ENCODE peak calls at places on chromosomes 4 and X, in five cellular contexts. One of them, this sample, is unnamed.

GRCh38 chrX:44474410-44474809 is 68.2 kb downstream of the FUNDC1 start:
- DNase-seq in upper lobe of left lung: no peak
- DNase-seq in right lobe of liver: peak
- DNase-seq in ovary: no peak
- DNase-seq in body of pancreas: no peak
- DNase-seq in this sample: no peak

GRCh38 chr4:105369988-105370387 is 103.9 kb downstream of the PPA2 start:
- DNase-seq in right lobe of liver: no peak
- DNase-seq in body of pancreas: no peak
- DNase-seq in upper lobe of left lung: no peak
- DNase-seq in ovary: no peak
- DNase-seq in this sample: no peak

GRCh38 chr4:176380352-176381157 is 60.8 kb downstream of the SPCS3 start:
- DNase-seq in upper lobe of left lung: no peak
- DNase-seq in body of pancreas: no peak
- DNase-seq in ovary: no peak
- DNase-seq in right lobe of liver: no peak
- DNase-seq in this sample: no peak

GRCh38 chr4:7192252-7193039 is at the start of gene SORCS2:
- DNase-seq in upper lobe of left lung: peak
- DNase-seq in ovary: peak
- DNase-seq in right lobe of liver: peak
- DNase-seq in body of pancreas: peak
- DNase-seq in this sample: no peak

GRCh38 chrX:23694606-23695005 is 27.3 kb downstream of the PRDX4 start:
- DNase-seq in body of pancreas: peak
- DNase-seq in right lobe of liver: peak
- DNase-seq in ovary: peak
- DNase-seq in upper lobe of left lung: peak
- DNase-seq in this sample: no peak

GRCh38 chr4:119490335-119490734 is 138.3 kb downstream of the PDE5A start:
- DNase-seq in body of pancreas: no peak
- DNase-seq in upper lobe of left lung: no peak
- DNase-seq in ovary: no peak
- DNase-seq in right lobe of liver: no peak
- DNase-seq in this sample: no peak

GRCh38 chrX:133985164-133986007 is at the start of gene GPC3:
- DNase-seq in ovary: peak
- DNase-seq in body of pancreas: peak
- DNase-seq in right lobe of liver: peak
- DNase-seq in upper lobe of left lung: no peak
- DNase-seq in this sample: no peak

GRCh38 chr4:184968784-184969201 is 49.5 kb upstream of the HELT start:
- DNase-seq in body of pancreas: peak
- DNase-seq in right lobe of liver: peak
- DNase-seq in ovary: no peak
- DNase-seq in upper lobe of left lung: peak
- DNase-seq in this sample: no peak

GRCh38 chr4:110198472-110199419 is at the start of gene ELOVL6:
- DNase-seq in ovary: peak
- DNase-seq in right lobe of liver: peak
- DNase-seq in body of pancreas: peak
- DNase-seq in upper lobe of left lung: peak
- DNase-seq in this sample: no peak

GRCh38 chrX:10633722-10634121 is 13.3 kb upstream of the MID1 start:
- DNase-seq in body of pancreas: peak
- DNase-seq in ovary: peak
- DNase-seq in right lobe of liver: no peak
- DNase-seq in upper lobe of left lung: peak
- DNase-seq in this sample: no peak

GRCh38 chr4:17769406-17770174 is 11.8 kb downstream of the FAM184B start:
- DNase-seq in upper lobe of left lung: peak
- DNase-seq in ovary: no peak
- DNase-seq in body of pancreas: no peak
- DNase-seq in right lobe of liver: no peak
- DNase-seq in this sample: no peak

GRCh38 chrX:54048413-54048812 is 4.1 kb upstream of the PHF8 start:
- DNase-seq in upper lobe of left lung: no peak
- DNase-seq in body of pancreas: no peak
- DNase-seq in right lobe of liver: no peak
- DNase-seq in ovary: no peak
- DNase-seq in this sample: no peak

GRCh38 chr4:6694177-6694901 is 661 bp downstream of the S100P start:
- DNase-seq in upper lobe of left lung: no peak
- DNase-seq in ovary: no peak
- DNase-seq in right lobe of liver: no peak
- DNase-seq in body of pancreas: no peak
- DNase-seq in this sample: no peak

GRCh38 chrX:135477576-135477975 is 42.9 kb upstream of the INTS6L start:
- DNase-seq in right lobe of liver: peak
- DNase-seq in upper lobe of left lung: peak
- DNase-seq in ovary: peak
- DNase-seq in body of pancreas: peak
- DNase-seq in this sample: no peak

GRCh38 chr4:124318292-124318691 is 394.2 kb downstream of the ANKRD50 start:
- DNase-seq in body of pancreas: no peak
- DNase-seq in right lobe of liver: no peak
- DNase-seq in upper lobe of left lung: no peak
- DNase-seq in ovary: no peak
- DNase-seq in this sample: no peak

GRCh38 chrX:55088795-55089489 is at the start of gene PAGE2:
- DNase-seq in ovary: no peak
- DNase-seq in body of pancreas: no peak
- DNase-seq in right lobe of liver: no peak
- DNase-seq in upper lobe of left lung: no peak
- DNase-seq in this sample: no peak

GRCh38 chrX:75113664-75114063 is 42.4 kb downstream of the ABCB7 start:
- DNase-seq in body of pancreas: no peak
- DNase-seq in ovary: no peak
- DNase-seq in right lobe of liver: no peak
- DNase-seq in upper lobe of left lung: no peak
- DNase-seq in this sample: no peak

GRCh38 chrX:72101597-72102037 is 30.1 kb downstream of the RTL5 start:
- DNase-seq in body of pancreas: no peak
- DNase-seq in right lobe of liver: no peak
- DNase-seq in ovary: no peak
- DNase-seq in upper lobe of left lung: no peak
- DNase-seq in this sample: no peak

GRCh38 chr4:183966371-183966770 is 61.3 kb downstream of the STOX2 start:
- DNase-seq in right lobe of liver: no peak
- DNase-seq in ovary: no peak
- DNase-seq in upper lobe of left lung: no peak
- DNase-seq in body of pancreas: no peak
- DNase-seq in this sample: no peak

GRCh38 chr4:113700602-113701150 is 60.9 kb downstream of the CAMK2D start:
- DNase-seq in body of pancreas: no peak
- DNase-seq in right lobe of liver: no peak
- DNase-seq in ovary: peak
- DNase-seq in upper lobe of left lung: no peak
- DNase-seq in this sample: no peak

GRCh38 chrX:39645059-39645895 is 452.5 kb downstream of the BCOR start:
- DNase-seq in right lobe of liver: no peak
- DNase-seq in ovary: peak
- DNase-seq in upper lobe of left lung: no peak
- DNase-seq in body of pancreas: peak
- DNase-seq in this sample: no peak

GRCh38 chrX:110045988-110046387 is 43.1 kb downstream of the TMEM164 start:
- DNase-seq in right lobe of liver: no peak
- DNase-seq in body of pancreas: peak
- DNase-seq in ovary: no peak
- DNase-seq in upper lobe of left lung: no peak
- DNase-seq in this sample: no peak

GRCh38 chr4:29565256-29565655 is 1154.9 kb upstream of the PCDH7 start:
- DNase-seq in body of pancreas: no peak
- DNase-seq in right lobe of liver: no peak
- DNase-seq in ovary: no peak
- DNase-seq in upper lobe of left lung: no peak
- DNase-seq in this sample: no peak

GRCh38 chr4:94507281-94507680 is 55.5 kb downstream of the PDLIM5 start:
- DNase-seq in ovary: no peak
- DNase-seq in right lobe of liver: no peak
- DNase-seq in upper lobe of left lung: no peak
- DNase-seq in body of pancreas: no peak
- DNase-seq in this sample: no peak

GRCh38 chrX:73206366-73206765 is 8.3 kb downstream of the NAP1L2 start:
- DNase-seq in body of pancreas: no peak
- DNase-seq in upper lobe of left lung: no peak
- DNase-seq in ovary: no peak
- DNase-seq in right lobe of liver: no peak
- DNase-seq in this sample: no peak

GRCh38 chr4:140095694-140096482 is 58.1 kb downstream of the MAML3 start:
- DNase-seq in ovary: no peak
- DNase-seq in right lobe of liver: peak
- DNase-seq in body of pancreas: peak
- DNase-seq in upper lobe of left lung: peak
- DNase-seq in this sample: no peak

GRCh38 chr4:159235779-159236368 is 133.0 kb downstream of the RAPGEF2 start:
- DNase-seq in body of pancreas: no peak
- DNase-seq in upper lobe of left lung: no peak
- DNase-seq in ovary: no peak
- DNase-seq in right lobe of liver: no peak
- DNase-seq in this sample: no peak

DNA sequence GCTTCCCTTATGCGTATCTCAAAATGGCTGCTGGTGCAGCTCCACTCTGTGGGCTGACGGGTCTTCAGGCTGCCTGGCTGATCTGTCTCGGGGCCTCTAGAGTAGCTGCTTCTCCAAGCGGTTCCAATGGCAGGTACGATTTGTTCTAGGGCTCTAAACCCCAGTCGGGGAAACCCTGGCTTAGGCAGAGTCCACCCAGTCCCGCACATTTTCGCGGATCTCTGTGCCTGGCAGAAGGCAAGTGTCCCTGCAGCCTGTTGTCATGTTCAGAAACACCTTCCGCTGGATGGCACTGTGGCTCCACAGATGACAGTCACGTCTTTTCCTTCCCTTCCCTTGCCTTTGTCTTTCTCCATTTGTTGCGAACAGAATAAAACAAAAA is 54.4 kb downstream of the NBDY start:
- DNase-seq in upper lobe of left lung: peak
- DNase-seq in body of pancreas: no peak
- DNase-seq in ovary: peak
- DNase-seq in right lobe of liver: no peak
- DNase-seq in this sample: no peak
- TF ChIP-seq CTCF in upper lobe of left lung: no peak
- TF ChIP-seq CTCF in body of pancreas: no peak
- TF ChIP-seq CTCF in ovary: peak
- TF ChIP-seq CTCF in right lobe of liver: peak
- TF ChIP-seq CTCF in this sample: peak

GRCh38 chrX:310621-311155 is 7.9 kb downstream of the GTPBP6 start:
- DNase-seq in upper lobe of left lung: no peak
- DNase-seq in right lobe of liver: peak
- DNase-seq in body of pancreas: no peak
- DNase-seq in ovary: peak
- DNase-seq in this sample: no peak

GRCh38 chrX:302975-303374 is 15.6 kb downstream of the GTPBP6 start:
- DNase-seq in body of pancreas: no peak
- DNase-seq in right lobe of liver: no peak
- DNase-seq in upper lobe of left lung: no peak
- DNase-seq in ovary: no peak
- DNase-seq in this sample: no peak

GRCh38 chrX:311156-312129 is 7.2 kb downstream of the GTPBP6 start:
- DNase-seq in right lobe of liver: peak
- DNase-seq in upper lobe of left lung: no peak
- DNase-seq in body of pancreas: no peak
- DNase-seq in ovary: peak
- DNase-seq in this sample: no peak

GRCh38 chrX:308821-309520 is 9.6 kb downstream of the GTPBP6 start:
- DNase-seq in ovary: peak
- DNase-seq in upper lobe of left lung: no peak
- DNase-seq in right lobe of liver: peak
- DNase-seq in body of pancreas: no peak
- DNase-seq in this sample: no peak

DNA sequence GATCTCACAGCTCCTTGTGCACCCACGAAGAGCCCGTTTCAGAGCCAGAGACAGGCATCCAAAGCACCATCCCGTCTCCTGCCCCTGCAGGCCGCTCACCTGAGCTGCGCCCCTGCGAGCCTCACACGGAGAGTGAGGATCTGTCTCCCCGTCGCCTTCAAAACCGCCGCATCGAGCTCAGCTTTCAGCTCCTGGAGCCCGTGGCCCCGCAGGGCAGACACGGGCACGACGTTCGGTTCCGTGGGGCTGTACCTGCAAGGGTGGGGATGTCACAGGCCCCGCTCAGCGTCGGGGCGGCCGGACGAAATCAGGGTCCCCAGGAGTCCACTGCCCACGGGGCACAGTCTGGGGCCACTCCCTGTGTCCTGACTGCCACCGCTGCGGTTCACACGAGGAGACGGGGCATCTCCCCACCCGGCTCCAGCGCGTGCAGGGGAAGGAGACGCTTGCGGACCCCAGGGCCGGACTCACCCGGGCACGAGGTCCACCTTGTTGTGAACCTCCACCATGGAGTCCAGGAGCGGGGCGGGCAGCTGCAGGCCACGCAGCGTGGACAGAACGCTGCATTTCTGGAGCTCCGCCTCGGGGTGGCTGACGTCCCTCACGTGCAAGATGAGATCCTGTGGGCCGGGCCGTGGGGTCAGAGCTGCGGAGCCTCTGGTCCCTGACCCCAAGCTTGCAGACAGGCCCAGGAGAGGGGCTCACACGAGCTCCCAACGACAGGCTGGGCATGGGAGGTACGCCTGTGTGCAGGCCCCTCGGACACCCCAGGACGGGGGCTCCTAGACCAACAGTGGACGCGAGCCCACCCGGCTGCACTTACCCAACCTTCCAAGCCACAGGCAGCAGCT is 11.1 kb downstream of the GTPBP6 start:
- DNase-seq in ovary: peak
- DNase-seq in body of pancreas: no peak
- DNase-seq in right lobe of liver: peak
- DNase-seq in upper lobe of left lung: no peak
- DNase-seq in this sample: no peak
- TF ChIP-seq POLR2A in ovary: no peak
- TF ChIP-seq POLR2A in body of pancreas: no peak
- TF ChIP-seq POLR2A in right lobe of liver: no peak
- TF ChIP-seq POLR2A in upper lobe of left lung: no peak
- TF ChIP-seq POLR2A in this sample: no peak

GRCh38 chr4:153912296-153912695 is 123.4 kb upstream of the SFRP2 start:
- DNase-seq in right lobe of liver: no peak
- DNase-seq in body of pancreas: no peak
- DNase-seq in upper lobe of left lung: no peak
- DNase-seq in ovary: no peak
- DNase-seq in this sample: no peak
- TF ChIP-seq CTCF in right lobe of liver: no peak
- TF ChIP-seq CTCF in body of pancreas: no peak
- TF ChIP-seq CTCF in upper lobe of left lung: no peak
- TF ChIP-seq CTCF in ovary: no peak
- TF ChIP-seq CTCF in this sample: no peak

DNA sequence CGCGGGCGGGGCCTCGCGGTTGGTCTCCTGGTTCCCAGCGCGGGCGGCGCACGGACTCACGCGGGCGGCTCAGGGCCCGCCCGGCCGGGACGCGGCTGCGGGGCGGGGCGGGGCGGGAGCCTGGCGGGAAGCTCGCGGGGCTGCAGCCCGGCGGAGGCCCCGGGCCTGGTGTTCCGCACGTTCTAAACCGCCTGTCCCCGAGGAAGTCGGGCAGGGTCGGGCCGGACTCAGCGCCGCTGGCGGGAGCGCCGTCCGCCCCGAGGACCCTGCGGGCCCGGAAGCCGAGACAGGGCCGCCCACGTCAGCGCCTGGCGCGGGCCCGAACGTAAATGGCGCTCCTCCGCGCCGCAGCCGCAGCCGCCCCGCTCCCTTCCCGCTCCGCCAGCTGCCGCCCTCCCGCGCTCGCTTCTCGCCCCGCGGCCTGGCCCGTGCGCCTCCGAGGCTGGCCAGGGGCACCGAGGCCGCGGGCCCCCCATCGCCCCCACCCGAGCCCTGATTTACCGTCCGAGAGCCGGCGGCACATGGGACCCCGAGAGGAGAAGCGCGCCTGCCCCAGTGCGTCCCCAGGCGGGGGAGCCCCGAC is 309 bp upstream of the CTBP1 start:
- DNase-seq in body of pancreas: peak
- DNase-seq in upper lobe of left lung: peak
- DNase-seq in right lobe of liver: peak
- DNase-seq in ovary: peak
- DNase-seq in this sample: no peak
- TF ChIP-seq POLR2A in body of pancreas: peak
- TF ChIP-seq POLR2A in upper lobe of left lung: peak
- TF ChIP-seq POLR2A in right lobe of liver: peak
- TF ChIP-seq POLR2A in ovary: no peak
- TF ChIP-seq POLR2A in this sample: peak